ENCODE peak calls at places on chromosomes 11 and 22, in seven cellular contexts. M is AG04449, P is prostate gland, B is colonic mucosa, J is testis, K is cardiac fibroblast, Y is GM13977. F is an unnamed sample.
A peak's percentile ranks its signal among the peaks of the same experiment; 100 is the strongest.

GRCh38 chr11:121206810-121207209 is 85.8 kb upstream of the SC5D start:
- DNase-seq in M (no peak), Y (no peak), K (no peak), P (peak; percentile 12), B (no peak), J (no peak), F (no peak)

GRCh38 chr11:60343094-60343704 is 16.1 kb downstream of the MS4A6E start:
- DNase-seq in P (no peak), Y (no peak), K (no peak), J (peak; percentile 39), B (no peak), M (no peak), F (no peak)

GRCh38 chr11:65077466-65077865 is 6.4 kb downstream of the CDCA5 start:
- DNase-seq in J (no peak), K (no peak), P (no peak), M (no peak), B (no peak), Y (no peak), F (no peak)

GRCh38 chr11:109423114-109423859 is 1.3 kb downstream of the C11orf87 start:
- DNase-seq in P (no peak), B (no peak), K (peak; percentile 18), Y (peak; percentile 21), M (no peak), J (no peak), F (peak; percentile 15)

GRCh38 chr11:2166091-2166851 is 5.3 kb upstream of the INS start:
- DNase-seq in P (no peak), Y (peak; percentile 79), K (no peak), M (no peak), B (peak; percentile 42), J (peak; percentile 51), F (peak; percentile 78)

GRCh38 chr11:64246874-64247728 is at the start of gene PPP1R14B:
- DNase-seq in Y (peak; percentile 91), K (peak; percentile 90), M (no peak), P (peak; percentile 83), B (peak; percentile 90), J (peak; percentile 87), F (peak; percentile 91)

GRCh38 chr22:43636086-43636485 is 176.0 kb downstream of the EFCAB6 start:
- DNase-seq in K (no peak), B (no peak), J (no peak), P (no peak), M (no peak), Y (no peak), F (no peak)

GRCh38 chr11:6531267-6531752 is 34.2 kb downstream of the DNHD1 start:
- DNase-seq in P (no peak), Y (peak; percentile 36), B (no peak), K (peak; percentile 65), M (no peak), J (no peak), F (peak; percentile 57)

GRCh38 chr11:105968021-105968697 is 53.9 kb downstream of the MSANTD4 start:
- DNase-seq in B (no peak), Y (no peak), M (no peak), J (no peak), K (no peak), P (no peak), F (no peak)

GRCh38 chr11:27216268-27217149 is 146.5 kb downstream of the CCDC34 start:
- DNase-seq in Y (no peak), K (peak; percentile 83), J (peak; percentile 75), P (no peak), M (no peak), B (peak; percentile 27), F (no peak)

GRCh38 chr11:34150494-34151151 is 45.2 kb downstream of the NAT10 start:
- DNase-seq in M (no peak), B (no peak), P (no peak), Y (no peak), K (peak; percentile 8), J (no peak), F (no peak)

GRCh38 chr11:103749158-103749557 is 287.3 kb upstream of the DDI1 start:
- DNase-seq in M (no peak), B (no peak), Y (no peak), J (no peak), P (no peak), K (no peak), F (no peak)

GRCh38 chr11:2820976-2821375 is 64.6 kb downstream of the CDKN1C start:
- DNase-seq in K (no peak), J (no peak), B (no peak), M (no peak), P (no peak), Y (no peak), F (no peak)

GRCh38 chr11:125346565-125347260 is 149.4 kb downstream of the FEZ1 start:
- DNase-seq in B (no peak), K (no peak), M (no peak), P (no peak), J (no peak), Y (no peak), F (no peak)

GRCh38 chr11:17403977-17404759 is 15.7 kb upstream of the KCNJ11 start:
- DNase-seq in P (no peak), K (peak; percentile 17), J (no peak), M (no peak), B (no peak), Y (no peak), F (no peak)

GRCh38 chr22:46067159-46068111 is 82.9 kb upstream of the PPARA start:
- DNase-seq in K (no peak), P (no peak), M (no peak), B (no peak), J (peak; percentile 24), Y (no peak), F (no peak)

GRCh38 chr11:99865951-99866350 is 821.1 kb upstream of the ARHGAP42 start:
- DNase-seq in M (no peak), P (no peak), B (no peak), K (no peak), J (no peak), Y (no peak), F (no peak)

GRCh38 chr11:8384199-8384821 is 120.6 kb upstream of the LMO1 start:
- DNase-seq in P (peak; percentile 41), Y (no peak), K (peak; percentile 47), M (no peak), J (peak; percentile 91), B (no peak), F (no peak)
- TF ChIP-seq CTCF in P (peak; percentile 60), Y (peak; percentile 26), K (no peak), M (no peak), J (peak; percentile 40), B (no peak), F (no peak)

DNA sequence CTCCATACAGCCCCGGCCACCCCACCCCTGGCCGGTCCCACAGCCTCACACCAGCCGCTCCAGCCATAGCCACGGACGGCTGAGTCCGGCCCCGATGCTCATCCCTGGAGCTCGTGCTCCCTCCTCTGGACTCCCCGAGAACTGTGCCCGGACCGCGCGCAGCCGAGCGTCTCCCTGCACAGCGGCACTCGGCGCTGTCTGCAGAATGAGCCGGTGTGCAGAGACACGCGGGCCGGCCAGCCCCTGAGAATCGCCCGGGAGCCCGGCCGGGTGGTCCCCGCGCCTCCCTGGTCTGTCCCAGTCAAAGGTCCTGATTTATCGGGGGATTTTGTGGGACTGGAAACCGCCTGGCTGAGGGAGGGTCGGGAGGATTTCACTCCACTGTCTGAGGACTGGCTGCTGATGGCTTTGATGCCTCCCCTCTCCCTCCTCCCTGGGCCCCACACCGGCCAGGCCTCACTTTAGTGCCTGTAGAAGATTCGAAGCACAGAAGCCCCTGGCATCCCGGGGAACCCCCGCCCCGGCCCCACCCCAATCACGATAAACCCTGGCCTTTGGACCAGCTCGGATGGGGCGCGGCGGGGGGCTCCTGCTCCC is 102.7 kb downstream of the BRD1 start:
- DNase-seq in M (no peak), P (peak; percentile 31), Y (peak; percentile 92), J (peak; percentile 79), B (peak; percentile 53), K (peak; percentile 45), F (peak; percentile 91)
- TF ChIP-seq CTCF in M (peak; percentile 71), P (peak; percentile 62), Y (peak; percentile 94), J (peak; percentile 48), B (peak; percentile 66), K (peak; percentile 54), F (peak; percentile 65)

GRCh38 chr11:94379619-94380018 is 21.6 kb downstream of the GPR83 start:
- DNase-seq in P (no peak), K (no peak), B (no peak), M (no peak), J (no peak), Y (no peak), F (no peak)

GRCh38 chr11:94376841-94377240 is 24.4 kb downstream of the GPR83 start:
- DNase-seq in B (no peak), Y (no peak), K (no peak), J (no peak), M (no peak), P (no peak), F (no peak)
- TF ChIP-seq CTCF in B (no peak), Y (no peak), K (no peak), J (no peak), M (no peak), P (no peak), F (no peak)

GRCh38 chr11:32430586-32431357 is 4.6 kb downstream of the WT1 start:
- DNase-seq in K (peak; percentile 42), B (no peak), J (peak; percentile 92), M (no peak), Y (peak; percentile 68), P (no peak), F (peak; percentile 57)
- TF ChIP-seq CTCF in K (peak; percentile 5), B (peak; percentile 24), J (peak; percentile 1), M (no peak), Y (no peak), P (no peak), F (no peak)

F was measured in GM20000.